ENCODE peak calls at places on chromosome 20, in nine cellular contexts. One of them, this sample, is unnamed.

GRCh38 chr20:47456041-47456537 is 45.6 kb upstream of the NCOA3 start:
- DNase-seq in GM23248: no peak
- DNase-seq in hepatocyte: no peak
- DNase-seq in HCT116: no peak
- DNase-seq in PC-3: no peak
- DNase-seq in neural progenitor cell: no peak
- DNase-seq in MM.1S: no peak
- DNase-seq in GM23338: no peak
- DNase-seq in SK-N-SH: no peak
- DNase-seq in this sample: no peak

GRCh38 chr20:4957939-4958362 is 43.4 kb downstream of the SLC23A2 start:
- DNase-seq in GM23248: peak
- DNase-seq in hepatocyte: no peak
- DNase-seq in HCT116: no peak
- DNase-seq in PC-3: no peak
- DNase-seq in neural progenitor cell: no peak
- DNase-seq in MM.1S: no peak
- DNase-seq in GM23338: no peak
- DNase-seq in SK-N-SH: no peak
- DNase-seq in this sample: no peak

GRCh38 chr20:47502271-47502730 is 614 bp downstream of the NCOA3 start:
- DNase-seq in GM23248: peak
- DNase-seq in hepatocyte: peak
- DNase-seq in HCT116: no peak
- DNase-seq in PC-3: no peak
- DNase-seq in neural progenitor cell: peak
- DNase-seq in MM.1S: peak
- DNase-seq in GM23338: peak
- DNase-seq in SK-N-SH: no peak
- DNase-seq in this sample: no peak

GRCh38 chr20:45538209-45538798 is 978 bp downstream of the WFDC6 start:
- DNase-seq in GM23248: peak
- DNase-seq in hepatocyte: no peak
- DNase-seq in HCT116: no peak
- DNase-seq in PC-3: peak
- DNase-seq in neural progenitor cell: peak
- DNase-seq in MM.1S: no peak
- DNase-seq in GM23338: peak
- DNase-seq in SK-N-SH: no peak
- DNase-seq in this sample: no peak

GRCh38 chr20:38685271-38685670 is 39.0 kb upstream of the SLC32A1 start:
- DNase-seq in GM23248: no peak
- DNase-seq in hepatocyte: no peak
- DNase-seq in HCT116: no peak
- DNase-seq in PC-3: no peak
- DNase-seq in neural progenitor cell: no peak
- DNase-seq in MM.1S: no peak
- DNase-seq in GM23338: no peak
- DNase-seq in SK-N-SH: no peak
- DNase-seq in this sample: no peak

GRCh38 chr20:23603321-23603720 is 2.4 kb downstream of the CST9 start:
- DNase-seq in GM23248: no peak
- DNase-seq in hepatocyte: no peak
- DNase-seq in HCT116: no peak
- DNase-seq in PC-3: no peak
- DNase-seq in neural progenitor cell: no peak
- DNase-seq in MM.1S: no peak
- DNase-seq in GM23338: no peak
- DNase-seq in SK-N-SH: no peak
- DNase-seq in this sample: no peak

GRCh38 chr20:58706975-58707681 is 14.5 kb downstream of the NPEPL1 start:
- DNase-seq in GM23248: no peak
- DNase-seq in hepatocyte: no peak
- DNase-seq in HCT116: no peak
- DNase-seq in PC-3: no peak
- DNase-seq in neural progenitor cell: no peak
- DNase-seq in MM.1S: no peak
- DNase-seq in GM23338: no peak
- DNase-seq in SK-N-SH: peak
- DNase-seq in this sample: no peak

GRCh38 chr20:62740286-62741141 is 31.9 kb downstream of the NTSR1 start:
- DNase-seq in GM23248: peak
- DNase-seq in hepatocyte: peak
- DNase-seq in HCT116: peak
- DNase-seq in PC-3: peak
- DNase-seq in neural progenitor cell: no peak
- DNase-seq in MM.1S: peak
- DNase-seq in GM23338: no peak
- DNase-seq in SK-N-SH: no peak
- DNase-seq in this sample: no peak

GRCh38 chr20:38523697-38524096 is 51.1 kb downstream of the RALGAPB start:
- DNase-seq in GM23248: peak
- DNase-seq in hepatocyte: no peak
- DNase-seq in HCT116: no peak
- DNase-seq in PC-3: peak
- DNase-seq in neural progenitor cell: no peak
- DNase-seq in MM.1S: no peak
- DNase-seq in GM23338: no peak
- DNase-seq in SK-N-SH: no peak
- DNase-seq in this sample: no peak

GRCh38 chr20:63381781-63382431 is 20.8 kb upstream of the CHRNA4 start:
- DNase-seq in GM23248: peak
- DNase-seq in hepatocyte: peak
- DNase-seq in HCT116: no peak
- DNase-seq in PC-3: peak
- DNase-seq in neural progenitor cell: peak
- DNase-seq in MM.1S: no peak
- DNase-seq in GM23338: peak
- DNase-seq in SK-N-SH: peak
- DNase-seq in this sample: no peak

GRCh38 chr20:33076662-33077398 is 2.6 kb upstream of the BPIFB4 start:
- DNase-seq in GM23248: peak
- DNase-seq in hepatocyte: peak
- DNase-seq in HCT116: peak
- DNase-seq in PC-3: peak
- DNase-seq in neural progenitor cell: peak
- DNase-seq in MM.1S: no peak
- DNase-seq in GM23338: peak
- DNase-seq in SK-N-SH: no peak
- DNase-seq in this sample: no peak

GRCh38 chr20:31723282-31724078 is 812 bp upstream of the BCL2L1 start:
- DNase-seq in GM23248: peak
- DNase-seq in hepatocyte: peak
- DNase-seq in HCT116: peak
- DNase-seq in PC-3: peak
- DNase-seq in neural progenitor cell: peak
- DNase-seq in MM.1S: peak
- DNase-seq in GM23338: peak
- DNase-seq in SK-N-SH: peak
- DNase-seq in this sample: peak

GRCh38 chr20:59250293-59250692 is 50.1 kb upstream of the EDN3 start:
- DNase-seq in GM23248: no peak
- DNase-seq in hepatocyte: no peak
- DNase-seq in HCT116: no peak
- DNase-seq in PC-3: no peak
- DNase-seq in neural progenitor cell: no peak
- DNase-seq in MM.1S: no peak
- DNase-seq in GM23338: no peak
- DNase-seq in SK-N-SH: no peak
- DNase-seq in this sample: no peak

GRCh38 chr20:62421716-62421990 is 5.7 kb downstream of the RBBP8NL start:
- DNase-seq in GM23248: no peak
- DNase-seq in hepatocyte: no peak
- DNase-seq in HCT116: no peak
- DNase-seq in PC-3: no peak
- DNase-seq in neural progenitor cell: no peak
- DNase-seq in MM.1S: no peak
- DNase-seq in GM23338: no peak
- DNase-seq in SK-N-SH: no peak
- DNase-seq in this sample: no peak

GRCh38 chr20:10059006-10059405 is 24.2 kb downstream of the ANKEF1 start:
- DNase-seq in GM23248: no peak
- DNase-seq in hepatocyte: no peak
- DNase-seq in HCT116: no peak
- DNase-seq in PC-3: no peak
- DNase-seq in neural progenitor cell: no peak
- DNase-seq in MM.1S: no peak
- DNase-seq in GM23338: no peak
- DNase-seq in SK-N-SH: no peak
- DNase-seq in this sample: no peak

GRCh38 chr20:35304956-35305355 is 12.7 kb upstream of the FAM83C start:
- DNase-seq in GM23248: no peak
- DNase-seq in hepatocyte: peak
- DNase-seq in HCT116: no peak
- DNase-seq in PC-3: no peak
- DNase-seq in neural progenitor cell: no peak
- DNase-seq in MM.1S: no peak
- DNase-seq in GM23338: no peak
- DNase-seq in SK-N-SH: no peak
- DNase-seq in this sample: no peak

GRCh38 chr20:35303735-35304431 is 11.7 kb upstream of the FAM83C start:
- DNase-seq in GM23248: peak
- DNase-seq in hepatocyte: peak
- DNase-seq in HCT116: peak
- DNase-seq in PC-3: peak
- DNase-seq in neural progenitor cell: peak
- DNase-seq in MM.1S: peak
- DNase-seq in GM23338: peak
- DNase-seq in SK-N-SH: peak
- DNase-seq in this sample: peak

GRCh38 chr20:35302421-35303335 is 10.5 kb upstream of the FAM83C start:
- DNase-seq in GM23248: no peak
- DNase-seq in hepatocyte: peak
- DNase-seq in HCT116: no peak
- DNase-seq in PC-3: peak
- DNase-seq in neural progenitor cell: no peak
- DNase-seq in MM.1S: no peak
- DNase-seq in GM23338: no peak
- DNase-seq in SK-N-SH: no peak
- DNase-seq in this sample: no peak

GRCh38 chr20:35301426-35301825 is 9.2 kb upstream of the FAM83C start:
- DNase-seq in GM23248: no peak
- DNase-seq in hepatocyte: no peak
- DNase-seq in HCT116: no peak
- DNase-seq in PC-3: no peak
- DNase-seq in neural progenitor cell: no peak
- DNase-seq in MM.1S: no peak
- DNase-seq in GM23338: no peak
- DNase-seq in SK-N-SH: no peak
- DNase-seq in this sample: no peak

GRCh38 chr20:35303382-35303734 is 11.1 kb upstream of the FAM83C start:
- DNase-seq in GM23248: no peak
- DNase-seq in hepatocyte: peak
- DNase-seq in HCT116: no peak
- DNase-seq in PC-3: no peak
- DNase-seq in neural progenitor cell: no peak
- DNase-seq in MM.1S: no peak
- DNase-seq in GM23338: no peak
- DNase-seq in SK-N-SH: no peak
- DNase-seq in this sample: no peak
- H3K4me2 ChIP-seq in GM23248: no peak
- H3K4me2 ChIP-seq in hepatocyte: no peak
- H3K4me2 ChIP-seq in HCT116: peak
- H3K4me2 ChIP-seq in PC-3: peak
- H3K4me2 ChIP-seq in neural progenitor cell: no peak
- H3K4me2 ChIP-seq in MM.1S: peak
- H3K4me2 ChIP-seq in GM23338: no peak
- H3K4me2 ChIP-seq in SK-N-SH: peak
- H3K4me2 ChIP-seq in this sample: no peak

GRCh38 chr20:44039741-44040140 is 125.1 kb downstream of the TOX2 start:
- DNase-seq in GM23248: no peak
- DNase-seq in hepatocyte: no peak
- DNase-seq in HCT116: no peak
- DNase-seq in PC-3: no peak
- DNase-seq in neural progenitor cell: no peak
- DNase-seq in MM.1S: no peak
- DNase-seq in GM23338: no peak
- DNase-seq in SK-N-SH: no peak
- DNase-seq in this sample: no peak

GRCh38 chr20:44039147-44039546 is 124.5 kb downstream of the TOX2 start:
- DNase-seq in GM23248: no peak
- DNase-seq in hepatocyte: no peak
- DNase-seq in HCT116: no peak
- DNase-seq in PC-3: no peak
- DNase-seq in neural progenitor cell: no peak
- DNase-seq in MM.1S: no peak
- DNase-seq in GM23338: no peak
- DNase-seq in SK-N-SH: no peak
- DNase-seq in this sample: no peak

GRCh38 chr20:44041001-44041400 is 126.3 kb downstream of the TOX2 start:
- DNase-seq in GM23248: no peak
- DNase-seq in hepatocyte: no peak
- DNase-seq in HCT116: no peak
- DNase-seq in PC-3: no peak
- DNase-seq in neural progenitor cell: no peak
- DNase-seq in MM.1S: no peak
- DNase-seq in GM23338: peak
- DNase-seq in SK-N-SH: no peak
- DNase-seq in this sample: no peak

GRCh38 chr20:44040202-44040915 is 125.7 kb downstream of the TOX2 start:
- DNase-seq in GM23248: no peak
- DNase-seq in hepatocyte: no peak
- DNase-seq in HCT116: no peak
- DNase-seq in PC-3: no peak
- DNase-seq in neural progenitor cell: no peak
- DNase-seq in MM.1S: no peak
- DNase-seq in GM23338: no peak
- DNase-seq in SK-N-SH: no peak
- DNase-seq in this sample: no peak

GRCh38 chr20:44038681-44039123 is 124.0 kb downstream of the TOX2 start:
- DNase-seq in GM23248: peak
- DNase-seq in hepatocyte: no peak
- DNase-seq in HCT116: no peak
- DNase-seq in PC-3: no peak
- DNase-seq in neural progenitor cell: no peak
- DNase-seq in MM.1S: no peak
- DNase-seq in GM23338: no peak
- DNase-seq in SK-N-SH: peak
- DNase-seq in this sample: no peak
- TF ChIP-seq EZH2phosphoT487 in GM23248: no peak
- TF ChIP-seq EZH2phosphoT487 in hepatocyte: no peak
- TF ChIP-seq EZH2phosphoT487 in HCT116: no peak
- TF ChIP-seq EZH2phosphoT487 in PC-3: no peak
- TF ChIP-seq EZH2phosphoT487 in neural progenitor cell: no peak
- TF ChIP-seq EZH2phosphoT487 in MM.1S: no peak
- TF ChIP-seq EZH2phosphoT487 in GM23338: no peak
- TF ChIP-seq EZH2phosphoT487 in SK-N-SH: no peak
- TF ChIP-seq EZH2phosphoT487 in this sample: no peak

GRCh38 chr20:1722513-1723050 is 65.0 kb upstream of the SIRPG start:
- DNase-seq in GM23248: no peak
- DNase-seq in hepatocyte: no peak
- DNase-seq in HCT116: no peak
- DNase-seq in PC-3: no peak
- DNase-seq in neural progenitor cell: no peak
- DNase-seq in MM.1S: no peak
- DNase-seq in GM23338: peak
- DNase-seq in SK-N-SH: no peak
- DNase-seq in this sample: no peak
- H3K4me2 ChIP-seq in GM23248: no peak
- H3K4me2 ChIP-seq in hepatocyte: no peak
- H3K4me2 ChIP-seq in HCT116: no peak
- H3K4me2 ChIP-seq in PC-3: no peak
- H3K4me2 ChIP-seq in neural progenitor cell: no peak
- H3K4me2 ChIP-seq in MM.1S: peak
- H3K4me2 ChIP-seq in GM23338: peak
- H3K4me2 ChIP-seq in SK-N-SH: no peak
- H3K4me2 ChIP-seq in this sample: no peak

GRCh38 chr20:53847843-53848185 is 222.6 kb downstream of the BCAS1 start:
- DNase-seq in GM23248: no peak
- DNase-seq in hepatocyte: no peak
- DNase-seq in HCT116: no peak
- DNase-seq in PC-3: no peak
- DNase-seq in neural progenitor cell: no peak
- DNase-seq in MM.1S: no peak
- DNase-seq in GM23338: no peak
- DNase-seq in SK-N-SH: no peak
- DNase-seq in this sample: no peak
- TF ChIP-seq EZH2phosphoT487 in GM23248: no peak
- TF ChIP-seq EZH2phosphoT487 in hepatocyte: no peak
- TF ChIP-seq EZH2phosphoT487 in HCT116: no peak
- TF ChIP-seq EZH2phosphoT487 in PC-3: no peak
- TF ChIP-seq EZH2phosphoT487 in neural progenitor cell: no peak
- TF ChIP-seq EZH2phosphoT487 in MM.1S: no peak
- TF ChIP-seq EZH2phosphoT487 in GM23338: no peak
- TF ChIP-seq EZH2phosphoT487 in SK-N-SH: no peak
- TF ChIP-seq EZH2phosphoT487 in this sample: no peak

This sample was measured in OCI-LY7.